ENCODE peak calls at places on chromosome 6, in five cellular contexts. U, S, L, B and K are unnamed samples.

GRCh38 chr6:166258854-166259276 is 49.3 kb downstream of the PRR18 start:
- DNase-seq in B (no peak), L (no peak), U (no peak), S (no peak), K (no peak)

GRCh38 chr6:149169761-149170359 is 147.7 kb upstream of the TAB2 start:
- DNase-seq in U (no peak), B (no peak), S (no peak), L (no peak), K (peak; percentile 62)

GRCh38 chr6:122008105-122009100 is 391.0 kb upstream of the HSF2 start:
- DNase-seq in L (no peak), U (no peak), S (no peak), B (no peak), K (peak; percentile 43)

GRCh38 chr6:13331516-13332348 is 3.4 kb upstream of the TBC1D7 start:
- DNase-seq in B (no peak), U (no peak), L (peak; percentile 40), S (no peak), K (peak; percentile 78)

GRCh38 chr6:131657630-131658111 is 20.6 kb downstream of the ENPP3 start:
- DNase-seq in U (no peak), B (peak; percentile 47), L (no peak), S (no peak), K (peak; percentile 40)

GRCh38 chr6:163983601-163984445 is 569.3 kb downstream of the QKI start:
- DNase-seq in S (no peak), U (no peak), L (no peak), B (no peak), K (no peak)

GRCh38 chr6:11364971-11365397 is 132.5 kb upstream of the NEDD9 start:
- DNase-seq in L (no peak), U (no peak), S (no peak), B (no peak), K (peak; percentile 14)

GRCh38 chr6:35297541-35298481 is at the start of gene DEF6:
- DNase-seq in B (peak; percentile 17), S (peak; percentile 89), U (peak; percentile 81), L (peak; percentile 78), K (peak; percentile 18)

GRCh38 chr6:14784596-14785360 is 461.1 kb upstream of the JARID2 start:
- DNase-seq in S (no peak), U (no peak), L (no peak), B (no peak), K (no peak)

GRCh38 chr6:6407061-6407723 is 86.7 kb upstream of the F13A1 start:
- DNase-seq in U (no peak), S (no peak), B (no peak), L (no peak), K (no peak)